ENCODE peak calls at places on chromosomes 11 and 22, in four cellular contexts. One of them, this sample, is unnamed.

GRCh38 chr11:47282462-47282861 is 12.5 kb downstream of the MADD start:
- DNase-seq in WTC11: no peak
- DNase-seq in SK-N-SH: no peak
- DNase-seq in HepG2: no peak
- DNase-seq in this sample: no peak

GRCh38 chr11:99383628-99384300 is 363.0 kb downstream of the CNTN5 start:
- DNase-seq in WTC11: no peak
- DNase-seq in SK-N-SH: no peak
- DNase-seq in HepG2: no peak
- DNase-seq in this sample: no peak

GRCh38 chr22:49514656-49515055 is 313.0 kb downstream of the BRD1 start:
- DNase-seq in WTC11: no peak
- DNase-seq in SK-N-SH: no peak
- DNase-seq in HepG2: no peak
- DNase-seq in this sample: no peak

GRCh38 chr11:67024966-67025365 is 2.0 kb downstream of the SYT12 start:
- DNase-seq in WTC11: no peak
- DNase-seq in SK-N-SH: no peak
- DNase-seq in HepG2: no peak
- DNase-seq in this sample: no peak

GRCh38 chr11:36312593-36312990 is 16.5 kb downstream of the PRR5L start:
- DNase-seq in WTC11: no peak
- DNase-seq in SK-N-SH: no peak
- DNase-seq in HepG2: no peak
- DNase-seq in this sample: no peak

GRCh38 chr22:19845369-19845722 is 9.3 kb downstream of the GNB1L start:
- DNase-seq in WTC11: no peak
- DNase-seq in SK-N-SH: peak; percentile 39
- DNase-seq in HepG2: no peak
- DNase-seq in this sample: peak; percentile 60

GRCh38 chr11:39990413-39990812 is 1469.0 kb downstream of the LRRC4C start:
- DNase-seq in WTC11: no peak
- DNase-seq in SK-N-SH: no peak
- DNase-seq in HepG2: no peak
- DNase-seq in this sample: no peak

GRCh38 chr11:125345706-125346561 is 150.1 kb downstream of the FEZ1 start:
- DNase-seq in WTC11: peak; percentile 82
- DNase-seq in SK-N-SH: peak; percentile 84
- DNase-seq in HepG2: peak; percentile 15
- DNase-seq in this sample: peak; percentile 69

GRCh38 chr11:16902182-16902581 is 112.0 kb downstream of the PLEKHA7 start:
- DNase-seq in WTC11: no peak
- DNase-seq in SK-N-SH: no peak
- DNase-seq in HepG2: no peak
- DNase-seq in this sample: no peak

GRCh38 chr22:43440103-43440387 is 28.2 kb downstream of the MPPED1 start:
- DNase-seq in WTC11: no peak
- DNase-seq in SK-N-SH: no peak
- DNase-seq in HepG2: no peak
- DNase-seq in this sample: no peak

GRCh38 chr11:27795955-27796861 is 96.0 kb upstream of the BDNF start:
- DNase-seq in WTC11: peak; percentile 12
- DNase-seq in SK-N-SH: no peak
- DNase-seq in HepG2: no peak
- DNase-seq in this sample: no peak

GRCh38 chr11:34680206-34680605 is 59.3 kb downstream of the EHF start:
- DNase-seq in WTC11: no peak
- DNase-seq in SK-N-SH: no peak
- DNase-seq in HepG2: no peak
- DNase-seq in this sample: no peak

GRCh38 chr11:71452354-71453020 is 516 bp upstream of the NADSYN1 start:
- DNase-seq in WTC11: peak; percentile 48
- DNase-seq in SK-N-SH: no peak
- DNase-seq in HepG2: peak; percentile 11
- DNase-seq in this sample: no peak

GRCh38 chr11:102110761-102111010 is 439 bp downstream of the YAP1 start:
- DNase-seq in WTC11: no peak
- DNase-seq in SK-N-SH: no peak
- DNase-seq in HepG2: no peak
- DNase-seq in this sample: no peak

GRCh38 chr22:50102946-50103345 is 13.1 kb downstream of the MOV10L1 start:
- DNase-seq in WTC11: no peak
- DNase-seq in SK-N-SH: no peak
- DNase-seq in HepG2: peak; percentile 31
- DNase-seq in this sample: peak; percentile 56

GRCh38 chr22:36753120-36753802 is 22.7 kb downstream of the IFT27 start:
- DNase-seq in WTC11: peak; percentile 10
- DNase-seq in SK-N-SH: no peak
- DNase-seq in HepG2: no peak
- DNase-seq in this sample: no peak

GRCh38 chr22:27139935-27140493 is 482.6 kb downstream of the MIAT start:
- DNase-seq in WTC11: no peak
- DNase-seq in SK-N-SH: peak; percentile 62
- DNase-seq in HepG2: no peak
- DNase-seq in this sample: no peak

GRCh38 chr11:88404363-88404762 is 66.8 kb upstream of the CTSC start:
- DNase-seq in WTC11: no peak
- DNase-seq in SK-N-SH: no peak
- DNase-seq in HepG2: no peak
- DNase-seq in this sample: no peak

GRCh38 chr22:46108564-46109473 is 41.5 kb upstream of the PPARA start:
- DNase-seq in WTC11: no peak
- DNase-seq in SK-N-SH: peak; percentile 75
- DNase-seq in HepG2: peak; percentile 42
- DNase-seq in this sample: peak; percentile 58

DNA sequence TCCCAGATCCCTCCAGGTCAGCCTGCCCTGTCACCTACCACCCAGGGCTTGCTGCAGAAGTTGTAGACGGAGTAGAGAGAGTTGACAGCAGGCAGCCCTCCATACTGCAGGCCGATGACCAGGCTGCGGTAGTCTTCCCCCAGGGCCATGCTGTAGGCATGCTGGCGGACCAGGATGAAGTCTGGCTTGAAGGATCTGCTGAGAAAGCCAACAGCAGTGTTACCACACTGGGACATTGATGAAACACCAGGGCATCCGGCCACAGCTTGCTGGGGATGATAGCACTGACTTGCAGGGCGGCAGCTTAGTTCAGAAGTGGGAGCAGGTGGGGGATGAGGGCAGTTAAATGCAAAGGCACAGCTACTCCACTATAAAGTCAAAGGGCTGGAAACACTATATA is 67.4 kb downstream of the TIMP3 start:
- DNase-seq in WTC11: no peak
- DNase-seq in SK-N-SH: no peak
- DNase-seq in HepG2: no peak
- DNase-seq in this sample: no peak
- TF ChIP-seq FOXJ3 in WTC11: no peak
- TF ChIP-seq FOXJ3 in SK-N-SH: no peak
- TF ChIP-seq FOXJ3 in HepG2: no peak
- TF ChIP-seq FOXJ3 in this sample: no peak

GRCh38 chr11:1862588-1863351 is 9.9 kb downstream of the LSP1 start:
- DNase-seq in WTC11: no peak
- DNase-seq in SK-N-SH: no peak
- DNase-seq in HepG2: no peak
- DNase-seq in this sample: no peak
- TF ChIP-seq FOXJ3 in WTC11: no peak
- TF ChIP-seq FOXJ3 in SK-N-SH: no peak
- TF ChIP-seq FOXJ3 in HepG2: no peak
- TF ChIP-seq FOXJ3 in this sample: no peak

GRCh38 chr11:120129570-120129969 is 8.3 kb downstream of the TRIM29 start:
- DNase-seq in WTC11: peak; percentile 8
- DNase-seq in SK-N-SH: no peak
- DNase-seq in HepG2: no peak
- DNase-seq in this sample: no peak

GRCh38 chr11:120128392-120129172 is 9.3 kb downstream of the TRIM29 start:
- DNase-seq in WTC11: no peak
- DNase-seq in SK-N-SH: no peak
- DNase-seq in HepG2: peak; percentile 18
- DNase-seq in this sample: no peak

GRCh38 chr11:120131941-120132644 is 5.8 kb downstream of the TRIM29 start:
- DNase-seq in WTC11: no peak
- DNase-seq in SK-N-SH: no peak
- DNase-seq in HepG2: peak; percentile 25
- DNase-seq in this sample: no peak

GRCh38 chr11:120130991-120131760 is 6.7 kb downstream of the TRIM29 start:
- DNase-seq in WTC11: no peak
- DNase-seq in SK-N-SH: no peak
- DNase-seq in HepG2: no peak
- DNase-seq in this sample: no peak

DNA sequence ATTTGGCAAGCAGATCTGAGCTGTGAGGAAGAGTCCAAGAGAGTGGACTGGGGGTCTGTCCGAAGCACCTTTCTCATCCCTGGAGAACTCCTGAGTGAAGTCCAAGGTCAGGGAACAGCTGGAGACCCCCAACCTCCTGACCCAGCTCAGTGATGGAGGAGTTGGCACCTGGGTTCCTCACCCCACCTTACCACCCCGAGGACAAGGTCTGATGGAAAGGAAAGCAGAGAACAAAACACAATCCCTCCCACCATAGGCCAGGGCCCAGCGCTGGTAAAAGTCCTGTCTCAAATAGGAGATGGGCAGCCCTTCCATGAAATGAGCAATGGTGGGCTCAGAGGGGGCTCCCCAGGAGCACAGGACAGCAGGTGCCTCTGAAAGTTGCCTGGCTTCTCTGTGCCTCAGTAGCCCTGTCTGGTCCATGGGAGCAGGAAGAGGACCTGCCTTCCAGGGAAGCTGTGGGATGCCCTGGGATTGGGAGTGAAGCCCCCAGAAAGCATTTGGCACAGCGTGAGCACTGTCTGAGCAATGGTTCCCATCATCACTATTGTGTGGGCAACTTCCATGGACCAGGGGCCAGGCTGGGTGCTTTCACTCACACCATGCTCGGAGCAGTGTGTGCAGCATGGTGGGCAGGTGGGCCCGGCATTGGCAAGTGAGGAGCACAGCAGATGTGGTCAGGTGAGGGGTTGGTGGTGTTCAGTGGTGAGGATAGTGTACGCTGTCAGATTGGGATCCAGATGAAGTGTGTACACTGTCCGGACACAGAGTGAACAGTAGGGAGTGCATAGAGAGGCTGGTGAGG is 7.5 kb downstream of the TRIM29 start:
- DNase-seq in WTC11: peak; percentile 1
- DNase-seq in SK-N-SH: no peak
- DNase-seq in HepG2: no peak
- DNase-seq in this sample: no peak
- TF ChIP-seq FOXJ3 in WTC11: no peak
- TF ChIP-seq FOXJ3 in SK-N-SH: no peak
- TF ChIP-seq FOXJ3 in HepG2: no peak
- TF ChIP-seq FOXJ3 in this sample: no peak

GRCh38 chr11:104650234-104650633 is 248.0 kb downstream of the CASP12 start:
- DNase-seq in WTC11: peak; percentile 40
- DNase-seq in SK-N-SH: no peak
- DNase-seq in HepG2: no peak
- DNase-seq in this sample: no peak

GRCh38 chr11:104649002-104649401 is 249.3 kb downstream of the CASP12 start:
- DNase-seq in WTC11: no peak
- DNase-seq in SK-N-SH: no peak
- DNase-seq in HepG2: no peak
- DNase-seq in this sample: no peak

DNA sequence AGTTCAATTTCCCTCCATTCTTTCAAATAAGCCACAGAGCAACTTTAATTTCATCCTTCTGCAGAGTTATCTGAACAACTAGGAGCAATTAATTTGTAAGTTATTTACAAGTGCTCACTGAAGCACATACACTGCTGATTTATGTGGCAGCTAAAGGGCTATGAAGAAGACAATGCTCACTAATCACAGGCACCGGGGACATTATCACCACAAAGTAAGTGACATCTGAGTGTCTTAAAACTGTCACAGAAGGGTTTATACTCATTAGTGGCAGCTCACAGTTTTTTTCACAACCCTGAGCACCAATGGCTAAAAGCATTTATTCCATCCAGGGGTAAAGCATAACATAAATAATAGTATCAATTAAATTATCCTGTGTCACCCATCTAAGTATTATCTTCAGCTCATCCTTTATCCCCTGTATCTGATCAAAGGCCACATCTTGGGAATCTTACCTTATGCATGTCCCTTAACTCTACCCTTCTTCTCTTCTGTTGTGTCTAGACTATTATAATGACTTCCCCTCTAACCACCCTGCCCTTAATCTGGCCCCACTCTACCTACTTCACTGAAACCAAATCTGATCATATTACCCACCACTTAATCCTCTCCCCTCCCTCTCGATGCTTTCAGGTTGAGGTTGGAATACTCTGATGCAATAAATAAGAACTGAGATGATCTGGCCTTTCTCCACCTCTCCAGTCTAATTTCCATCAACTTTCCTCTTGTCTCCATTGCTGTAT is 252.8 kb downstream of the CASP12 start:
- DNase-seq in WTC11: no peak
- DNase-seq in SK-N-SH: no peak
- DNase-seq in HepG2: no peak
- DNase-seq in this sample: no peak
- TF ChIP-seq FOXJ3 in WTC11: no peak
- TF ChIP-seq FOXJ3 in SK-N-SH: no peak
- TF ChIP-seq FOXJ3 in HepG2: no peak
- TF ChIP-seq FOXJ3 in this sample: no peak

DNA sequence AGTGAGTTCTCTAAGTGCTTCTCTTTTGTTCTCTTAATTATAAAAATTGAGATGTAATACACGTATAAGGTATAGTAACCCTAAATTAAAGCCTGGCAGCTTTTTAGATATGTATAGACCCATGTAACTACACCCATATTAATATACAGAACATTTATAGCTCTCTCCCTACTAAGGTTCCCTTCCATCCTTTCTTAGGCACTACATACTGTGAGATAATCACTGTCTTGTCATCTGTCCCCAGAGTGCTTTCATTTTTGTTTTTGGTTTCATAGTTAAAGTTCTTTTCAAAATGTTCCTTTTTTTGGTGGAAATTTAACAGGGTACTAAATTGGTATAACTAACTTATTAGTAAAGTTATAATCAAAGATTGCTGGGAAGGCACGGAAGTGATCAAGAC is 49.1 kb downstream of the MTMR3 start:
- DNase-seq in WTC11: no peak
- DNase-seq in SK-N-SH: no peak
- DNase-seq in HepG2: no peak
- DNase-seq in this sample: no peak
- TF ChIP-seq FOXJ3 in WTC11: no peak
- TF ChIP-seq FOXJ3 in SK-N-SH: no peak
- TF ChIP-seq FOXJ3 in HepG2: no peak
- TF ChIP-seq FOXJ3 in this sample: no peak

DNA sequence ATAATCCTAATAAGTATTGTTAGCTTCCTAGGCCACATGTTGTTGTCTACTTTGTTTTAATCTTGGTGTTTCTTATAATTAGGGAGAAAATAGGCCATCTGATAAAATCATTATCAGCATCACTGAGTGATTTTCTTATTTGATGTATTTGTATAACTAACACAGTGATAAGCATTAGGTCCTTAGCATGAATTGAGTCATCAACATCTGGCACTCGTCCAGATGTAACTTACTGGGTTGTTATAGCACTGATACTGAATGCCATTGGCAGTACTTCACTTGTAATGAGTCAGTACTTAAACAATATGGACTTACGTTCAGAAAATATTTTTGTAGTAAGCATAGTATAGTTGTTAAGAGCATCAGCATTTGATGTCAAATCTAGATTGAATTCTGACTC is 16.2 kb downstream of the API5 start:
- DNase-seq in WTC11: no peak
- DNase-seq in SK-N-SH: no peak
- DNase-seq in HepG2: peak; percentile 27
- DNase-seq in this sample: peak; percentile 61
- TF ChIP-seq FOXJ3 in WTC11: no peak
- TF ChIP-seq FOXJ3 in SK-N-SH: no peak
- TF ChIP-seq FOXJ3 in HepG2: no peak
- TF ChIP-seq FOXJ3 in this sample: no peak

GRCh38 chr22:29782061-29782845 is 15.1 kb downstream of the UQCR10 start:
- DNase-seq in WTC11: no peak
- DNase-seq in SK-N-SH: no peak
- DNase-seq in HepG2: peak; percentile 50
- DNase-seq in this sample: no peak
- TF ChIP-seq FOXJ3 in WTC11: no peak
- TF ChIP-seq FOXJ3 in SK-N-SH: no peak
- TF ChIP-seq FOXJ3 in HepG2: no peak
- TF ChIP-seq FOXJ3 in this sample: no peak

This sample was measured in K562.